ENCODE peak calls at places on chromosomes 7 and 10, in four cellular contexts. S is A549, K is HEK293T, L is GM12878. M is an unnamed sample.

GRCh38 chr10:70575874-70576802 is 26.4 kb downstream of the PRF1 start:
- DNase-seq in K (no peak), L (peak), S (peak), M (no peak)

GRCh38 chr10:130043491-130043890 is 67.1 kb downstream of the C10orf143 start:
- DNase-seq in L (no peak), K (no peak), S (no peak), M (no peak)

GRCh38 chr7:157961731-157962457 is 625.1 kb downstream of the DNAJB6 start:
- DNase-seq in L (no peak), S (no peak), K (no peak), M (no peak)

GRCh38 chr10:118522791-118523498 is 72.5 kb downstream of the PRLHR start:
- DNase-seq in L (no peak), S (no peak), K (no peak), M (peak)

GRCh38 chr7:35544028-35544742 is 150.8 kb downstream of the HERPUD2 start:
- DNase-seq in L (no peak), S (no peak), K (no peak), M (no peak)

GRCh38 chr7:158904599-158904998 is 48.2 kb downstream of the DYNC2I1 start:
- DNase-seq in S (no peak), K (no peak), L (no peak), M (no peak)

GRCh38 chr10:71494980-71495381 is 98.3 kb downstream of the CDH23 start:
- DNase-seq in K (no peak), L (peak), S (no peak), M (no peak)

GRCh38 chr10:44383749-44384600 is 922 bp downstream of the CXCL12 start:
- DNase-seq in K (no peak), L (no peak), S (peak), M (peak)

GRCh38 chr10:50436805-50437204 is 185.5 kb upstream of the ASAH2 start:
- DNase-seq in K (no peak), L (no peak), S (no peak), M (no peak)

GRCh38 chr10:77580500-77580899 is 57.1 kb downstream of the KCNMA1 start:
- DNase-seq in L (no peak), K (no peak), S (no peak), M (no peak)

GRCh38 chr10:118840071-118840775 is 85.5 kb upstream of the CACUL1 start:
- DNase-seq in L (no peak), S (no peak), K (no peak), M (no peak)

GRCh38 chr10:111119637-111120036 is 42.8 kb downstream of the ADRA2A start:
- DNase-seq in S (no peak), K (no peak), L (no peak), M (no peak)

GRCh38 chr10:123614888-123615287 is 51.3 kb upstream of the GPR26 start:
- DNase-seq in S (peak), K (peak), L (no peak), M (peak)

GRCh38 chr7:23235688-23236280 is 10.8 kb upstream of the GPNMB start:
- DNase-seq in S (peak), L (no peak), K (no peak), M (peak)

GRCh38 chr10:72297281-72297967 is 23.7 kb downstream of the DDIT4 start:
- DNase-seq in S (peak), L (peak), K (no peak), M (peak)

GRCh38 chr10:69089638-69090599 is 2.0 kb downstream of the SRGN start:
- DNase-seq in L (peak), K (no peak), S (no peak), M (peak)

GRCh38 chr7:38840736-38841460 is 68.1 kb downstream of the VPS41 start:
- DNase-seq in S (no peak), K (no peak), L (no peak), M (peak)

GRCh38 chr10:13439771-13440708 is 88.8 kb downstream of the BEND7 start:
- DNase-seq in K (peak), L (no peak), S (peak), M (no peak)

GRCh38 chr7:127678947-127679346 is 27.0 kb downstream of the SND1 start:
- DNase-seq in L (peak), K (no peak), S (no peak), M (peak)

GRCh38 chr10:49330127-49330665 is 31.2 kb downstream of the C10orf71 start:
- DNase-seq in K (no peak), S (no peak), L (no peak), M (no peak)

GRCh38 chr10:49617281-49618020 is 3.6 kb downstream of the CHAT start:
- DNase-seq in S (no peak), L (no peak), K (no peak), M (no peak)

GRCh38 chr7:73841689-73842247 is 548 bp downstream of the METTL27 start:
- DNase-seq in L (no peak), S (peak), K (no peak), M (no peak)

GRCh38 chr7:10181996-10182395 is 791.7 kb upstream of the PHF14 start:
- DNase-seq in S (no peak), K (no peak), L (no peak), M (no peak)

GRCh38 chr7:149016876-149017275 is 11.4 kb downstream of the PDIA4 start:
- DNase-seq in K (no peak), L (no peak), S (no peak), M (no peak)

GRCh38 chr7:149011491-149011890 is 16.8 kb downstream of the PDIA4 start:
- DNase-seq in L (no peak), K (no peak), S (no peak), M (no peak)

GRCh38 chr7:149013876-149014275 is 14.4 kb downstream of the PDIA4 start:
- DNase-seq in L (no peak), K (no peak), S (no peak), M (no peak)

GRCh38 chr7:149010451-149010850 is 17.9 kb downstream of the PDIA4 start:
- DNase-seq in S (no peak), K (no peak), L (no peak), M (no peak)

DNA sequence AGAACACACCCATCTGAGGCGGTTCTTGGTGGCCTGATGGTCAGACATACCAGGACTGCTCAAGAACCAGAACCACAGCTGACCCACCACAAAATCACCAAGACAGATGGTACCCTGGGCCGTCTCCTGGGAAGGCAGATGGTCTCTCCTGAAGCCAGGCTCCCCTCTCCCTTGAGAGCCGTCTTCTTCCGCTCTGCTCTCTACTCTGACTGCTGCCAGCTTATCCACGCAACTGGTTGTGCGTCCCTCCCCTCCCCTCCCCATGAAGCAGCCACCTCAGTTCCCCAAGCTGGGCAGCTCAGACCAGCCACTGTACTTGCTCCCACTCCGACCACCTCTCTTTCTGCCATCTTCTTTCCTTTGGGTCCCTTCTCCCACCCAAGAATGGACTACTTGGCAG is 14.0 kb downstream of the PDIA4 start:
- DNase-seq in K (no peak), S (no peak), L (no peak), M (no peak)
- TF ChIP-seq BHLHE40 in K (no peak), S (no peak), L (no peak), M (no peak)

DNA sequence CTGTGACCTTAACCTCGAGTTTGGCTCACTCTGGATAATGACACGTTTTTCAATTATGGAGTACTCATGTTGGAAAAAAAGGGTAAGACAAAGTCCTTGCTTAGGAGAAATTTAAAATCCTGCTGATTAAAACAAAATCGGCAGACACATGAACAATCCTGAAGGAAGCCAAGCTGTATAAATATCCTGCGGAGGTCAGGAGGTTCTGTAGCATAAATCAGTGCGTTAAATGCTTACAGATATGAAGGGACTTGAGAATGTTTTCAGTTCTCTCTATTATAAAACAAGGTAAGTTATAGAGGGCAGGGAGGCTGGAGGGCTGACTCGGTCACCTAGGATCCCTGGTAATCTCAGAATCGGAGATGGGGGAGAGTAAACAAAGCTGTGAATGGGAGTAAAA is 377.2 kb downstream of the PHTF2 start:
- DNase-seq in K (no peak), S (no peak), L (no peak), M (no peak)
- TF ChIP-seq BHLHE40 in K (no peak), S (no peak), L (no peak), M (no peak)

GRCh38 chr10:80277016-80277415 is 12.4 kb downstream of the MAT1A start:
- DNase-seq in K (no peak), S (no peak), L (no peak), M (no peak)
- TF ChIP-seq BHLHE40 in K (no peak), S (no peak), L (no peak), M (no peak)

GRCh38 chr7:117186631-117187030 is 136.2 kb downstream of the WNT2 start:
- DNase-seq in S (no peak), L (no peak), K (no peak), M (no peak)

GRCh38 chr7:117184367-117184766 is 138.5 kb downstream of the WNT2 start:
- DNase-seq in S (no peak), K (no peak), L (no peak), M (no peak)

GRCh38 chr7:117183729-117184128 is 139.1 kb downstream of the WNT2 start:
- DNase-seq in S (no peak), L (no peak), K (no peak), M (no peak)

GRCh38 chr7:117185124-117185523 is 137.7 kb downstream of the WNT2 start:
- DNase-seq in K (no peak), S (no peak), L (no peak), M (no peak)

DNA sequence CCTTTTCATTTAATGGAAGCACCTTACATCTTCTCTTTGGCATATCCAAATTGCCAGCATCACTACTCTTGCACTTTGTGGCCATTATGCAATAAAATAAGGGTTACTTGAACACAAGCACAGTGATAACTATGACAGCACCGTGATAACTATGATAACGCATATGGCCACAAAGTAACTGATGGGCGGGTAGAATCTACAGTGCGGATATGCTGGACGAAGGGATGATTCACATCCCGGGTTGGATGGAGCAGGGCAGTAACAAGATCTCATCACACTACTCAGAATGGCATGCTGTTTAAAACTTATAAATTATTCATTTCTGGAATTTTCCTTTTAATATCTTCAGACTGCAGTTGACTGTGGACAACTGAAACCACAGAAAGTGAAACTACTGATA is 136.6 kb downstream of the WNT2 start:
- DNase-seq in K (no peak), L (no peak), S (no peak), M (peak)
- TF ChIP-seq BHLHE40 in K (no peak), L (no peak), S (no peak), M (no peak)

GRCh38 chr10:124872681-124873080 is 69.2 kb upstream of the ZRANB1 start:
- DNase-seq in K (no peak), L (no peak), S (no peak), M (no peak)

GRCh38 chr10:124870854-124871425 is 69.3 kb downstream of the ABRAXAS2 start:
- DNase-seq in L (no peak), K (no peak), S (no peak), M (no peak)

GRCh38 chr10:124879136-124879535 is 62.8 kb upstream of the ZRANB1 start:
- DNase-seq in L (no peak), K (no peak), S (no peak), M (no peak)

GRCh38 chr10:124878457-124878739 is 63.5 kb upstream of the ZRANB1 start:
- DNase-seq in L (no peak), K (no peak), S (no peak), M (no peak)

GRCh38 chr10:124875596-124875995 is 66.3 kb upstream of the ZRANB1 start:
- DNase-seq in S (peak), L (no peak), K (no peak), M (peak)
- TF ChIP-seq BHLHE40 in S (no peak), L (no peak), K (no peak), M (no peak)

M was measured in IMR-90.